ENCODE peak calls at places on chromosomes 3 and 15, in seven cellular contexts. Z is left lung; N is stimulated activated naive CD8-positive, alpha-beta T cell treated with anti-CD3 and anti-CD28 coated beads, Interleukin-15, Interleukin-2, amounts not matched to agents 100 U/mL and 50 U/mL, for 24 hours; D is breast epithelium; F is NCI-H1417; Q is activated CD8-positive, alpha-beta memory T cell treated with anti-CD3 and anti-CD28 coated beads for 1 hour; Y is HS-27A. H is an unnamed sample.

GRCh38 chr3:193805448-193805847 is 212.4 kb downstream of the OPA1 start:
- DNase-seq in N (no peak), Y (peak; percentile 40), D (peak; percentile 92), F (peak; percentile 73), Q (no peak), Z (no peak), H (peak; percentile 69)

GRCh38 chr3:101829066-101829830 is 20.1 kb upstream of the NFKBIZ start:
- DNase-seq in Z (peak; percentile 54), D (peak; percentile 78), N (peak; percentile 67), Y (no peak), Q (no peak), F (no peak), H (no peak)

GRCh38 chr3:9078561-9079240 is 115.4 kb upstream of the RAD18 start:
- DNase-seq in N (no peak), Z (no peak), Y (no peak), Q (no peak), F (no peak), D (no peak), H (no peak)

GRCh38 chr3:177905895-177906511 is 630.2 kb upstream of the KCNMB2 start:
- DNase-seq in D (no peak), F (no peak), Y (peak; percentile 75), N (no peak), Z (no peak), Q (no peak), H (peak; percentile 65)

GRCh38 chr3:13705702-13706280 is 156.9 kb downstream of the FBLN2 start:
- DNase-seq in F (no peak), Z (peak; percentile 4), N (no peak), Q (no peak), Y (no peak), D (peak; percentile 9), H (no peak)

GRCh38 chr15:98785408-98785795 is 137.1 kb downstream of the IGF1R start:
- DNase-seq in Z (no peak), F (no peak), Q (no peak), D (no peak), N (no peak), Y (no peak), H (no peak)

GRCh38 chr15:45268135-45268534 is 16.1 kb downstream of the SLC28A2 start:
- DNase-seq in Z (no peak), N (peak; percentile 5), Q (no peak), Y (no peak), F (no peak), D (no peak), H (no peak)

GRCh38 chr15:58649175-58649574 is 100.3 kb downstream of the ADAM10 start:
- DNase-seq in Z (no peak), F (no peak), Y (no peak), Q (no peak), N (no peak), D (no peak), H (no peak)

GRCh38 chr3:11238880-11239279 is 33.3 kb upstream of the ATG7 start:
- DNase-seq in D (no peak), Z (no peak), F (no peak), Q (no peak), Y (peak; percentile 95), N (no peak), H (no peak)

GRCh38 chr3:194964809-194965208 is 279.1 kb downstream of the FAM43A start:
- DNase-seq in Y (no peak), N (no peak), D (no peak), F (no peak), Z (no peak), Q (no peak), H (no peak)

GRCh38 chr3:161682715-161683114 is 186.1 kb downstream of the OTOL1 start:
- DNase-seq in N (no peak), D (no peak), F (no peak), Y (no peak), Z (no peak), Q (no peak), H (no peak)

GRCh38 chr3:124513610-124513997 is 216.6 kb upstream of the UMPS start:
- DNase-seq in Y (no peak), Z (no peak), D (no peak), N (no peak), F (no peak), Q (no peak), H (no peak)

GRCh38 chr3:98754483-98754882 is 8.7 kb upstream of the ST3GAL6 start:
- DNase-seq in Q (no peak), F (no peak), N (no peak), D (no peak), Z (no peak), Y (no peak), H (no peak)

GRCh38 chr3:27289769-27290413 is 79.3 kb downstream of the NEK10 start:
- DNase-seq in Q (no peak), Z (no peak), F (no peak), D (no peak), Y (no peak), N (no peak), H (no peak)

GRCh38 chr3:46293035-46293724 is 50.9 kb downstream of the CCR3 start:
- DNase-seq in Q (no peak), Z (no peak), F (no peak), D (no peak), N (no peak), Y (no peak), H (no peak)

GRCh38 chr15:53658827-53659226 is 100.6 kb downstream of the WDR72 start:
- DNase-seq in N (no peak), Y (no peak), D (no peak), Q (no peak), F (peak; percentile 77), Z (no peak), H (no peak)

GRCh38 chr15:82100116-82100795 is 54.4 kb upstream of the MEX3B start:
- DNase-seq in N (no peak), D (no peak), Y (no peak), F (no peak), Q (no peak), Z (no peak), H (no peak)

GRCh38 chr15:55319537-55320325 is 709 bp downstream of the PIGB start:
- DNase-seq in F (no peak), Z (no peak), Y (no peak), Q (no peak), N (no peak), D (no peak), H (no peak)

GRCh38 chr3:42476225-42477160 is 25.9 kb upstream of the VIPR1 start:
- DNase-seq in N (no peak), F (peak; percentile 55), Z (peak; percentile 84), Q (no peak), Y (no peak), D (peak; percentile 94), H (no peak)

GRCh38 chr15:63221346-63221745 is 31.9 kb downstream of the RAB8B start:
- DNase-seq in Q (no peak), Z (peak; percentile 50), F (no peak), N (no peak), Y (no peak), D (no peak), H (no peak)

GRCh38 chr15:88838667-88839066 is 35.4 kb downstream of the ACAN start:
- DNase-seq in Z (no peak), Y (no peak), D (no peak), F (no peak), N (no peak), Q (no peak), H (no peak)

GRCh38 chr15:69305204-69305931 is 6.7 kb downstream of the PAQR5 start:
- DNase-seq in D (no peak), Q (no peak), Y (peak; percentile 99), F (no peak), N (no peak), Z (peak; percentile 54), H (peak; percentile 57)

GRCh38 chr3:67383379-67383778 is 271.0 kb downstream of the SUCLG2 start:
- DNase-seq in Y (no peak), D (no peak), Q (no peak), N (no peak), F (no peak), Z (no peak), H (no peak)

GRCh38 chr3:38566215-38566528 is 70.0 kb downstream of the EXOG start:
- DNase-seq in N (no peak), Z (peak; percentile 26), Y (no peak), D (no peak), F (no peak), Q (no peak), H (no peak)

GRCh38 chr15:75646944-75647364 is 758 bp upstream of the SNX33 start:
- DNase-seq in Y (no peak), Z (no peak), N (no peak), Q (no peak), F (peak; percentile 69), D (no peak), H (no peak)

GRCh38 chr15:63089260-63090043 is 32.2 kb upstream of the LACTB start:
- DNase-seq in Y (peak; percentile 63), Q (no peak), F (peak; percentile 15), N (no peak), D (no peak), Z (no peak), H (peak; percentile 50)

H was measured in HTR-8/SVneo.